ENCODE peak calls at places on chromosomes 11 and 22, in eight cellular contexts. One of them, this sample, is unnamed. For H3K27me3, the result is how much of the 10 kb centered on the place peaks cover.

GRCh38 chr22:50189849-50190181 is 4.1 kb downstream of the TRABD start:
- DNase-seq in CD8-positive, alpha-beta T cell: peak
- DNase-seq in sigmoid colon: no peak
- DNase-seq in MM.1S: peak
- DNase-seq in ascending aorta: no peak
- DNase-seq in fibroblast of lung: peak
- DNase-seq in CD4-positive, alpha-beta T cell: no peak
- DNase-seq in uterus: no peak
- DNase-seq in this sample: no peak

GRCh38 chr11:1852885-1853284 is at the start of gene LSP1:
- DNase-seq in uterus: no peak
- DNase-seq in CD8-positive, alpha-beta T cell: peak
- DNase-seq in fibroblast of lung: no peak
- DNase-seq in MM.1S: peak
- DNase-seq in CD4-positive, alpha-beta T cell: peak
- DNase-seq in ascending aorta: no peak
- DNase-seq in sigmoid colon: no peak
- DNase-seq in this sample: peak

GRCh38 chr22:28703436-28703835 is 23.8 kb upstream of the TTC28 start:
- DNase-seq in ascending aorta: no peak
- DNase-seq in sigmoid colon: no peak
- DNase-seq in fibroblast of lung: peak
- DNase-seq in CD4-positive, alpha-beta T cell: no peak
- DNase-seq in MM.1S: no peak
- DNase-seq in uterus: no peak
- DNase-seq in CD8-positive, alpha-beta T cell: no peak
- DNase-seq in this sample: no peak

GRCh38 chr11:14565845-14566244 is 45.7 kb upstream of the PSMA1 start:
- DNase-seq in CD4-positive, alpha-beta T cell: no peak
- DNase-seq in ascending aorta: no peak
- DNase-seq in sigmoid colon: no peak
- DNase-seq in CD8-positive, alpha-beta T cell: no peak
- DNase-seq in MM.1S: no peak
- DNase-seq in fibroblast of lung: no peak
- DNase-seq in uterus: no peak
- DNase-seq in this sample: no peak

GRCh38 chr11:134613646-134614045 is 201.6 kb upstream of the B3GAT1 start:
- DNase-seq in sigmoid colon: no peak
- DNase-seq in MM.1S: no peak
- DNase-seq in fibroblast of lung: no peak
- DNase-seq in uterus: no peak
- DNase-seq in CD8-positive, alpha-beta T cell: no peak
- DNase-seq in ascending aorta: no peak
- DNase-seq in CD4-positive, alpha-beta T cell: no peak
- DNase-seq in this sample: no peak

GRCh38 chr11:83862033-83862432 is 575.9 kb upstream of the CCDC90B start:
- DNase-seq in sigmoid colon: no peak
- DNase-seq in ascending aorta: no peak
- DNase-seq in CD8-positive, alpha-beta T cell: no peak
- DNase-seq in uterus: no peak
- DNase-seq in fibroblast of lung: no peak
- DNase-seq in CD4-positive, alpha-beta T cell: no peak
- DNase-seq in MM.1S: no peak
- DNase-seq in this sample: no peak

GRCh38 chr11:1728281-1728680 is 22.1 kb downstream of the IFITM10 start:
- DNase-seq in ascending aorta: no peak
- DNase-seq in CD8-positive, alpha-beta T cell: no peak
- DNase-seq in uterus: no peak
- DNase-seq in fibroblast of lung: no peak
- DNase-seq in sigmoid colon: no peak
- DNase-seq in MM.1S: no peak
- DNase-seq in CD4-positive, alpha-beta T cell: no peak
- DNase-seq in this sample: no peak

GRCh38 chr11:30454108-30454507 is 131.2 kb downstream of the ARL14EP start:
- DNase-seq in MM.1S: no peak
- DNase-seq in CD4-positive, alpha-beta T cell: no peak
- DNase-seq in fibroblast of lung: no peak
- DNase-seq in sigmoid colon: no peak
- DNase-seq in CD8-positive, alpha-beta T cell: no peak
- DNase-seq in uterus: no peak
- DNase-seq in ascending aorta: no peak
- DNase-seq in this sample: no peak

GRCh38 chr22:25393121-25393805 is 171.2 kb upstream of the GRK3 start:
- DNase-seq in uterus: no peak
- DNase-seq in CD4-positive, alpha-beta T cell: no peak
- DNase-seq in MM.1S: no peak
- DNase-seq in CD8-positive, alpha-beta T cell: no peak
- DNase-seq in fibroblast of lung: no peak
- DNase-seq in ascending aorta: no peak
- DNase-seq in sigmoid colon: no peak
- DNase-seq in this sample: no peak

GRCh38 chr11:91244921-91245320 is 979.7 kb upstream of the FAT3 start:
- DNase-seq in MM.1S: no peak
- DNase-seq in sigmoid colon: no peak
- DNase-seq in CD8-positive, alpha-beta T cell: no peak
- DNase-seq in ascending aorta: no peak
- DNase-seq in fibroblast of lung: no peak
- DNase-seq in uterus: no peak
- DNase-seq in CD4-positive, alpha-beta T cell: no peak
- DNase-seq in this sample: no peak

GRCh38 chr11:127105578-127105977 is 105.0 kb upstream of the KIRREL3 start:
- DNase-seq in MM.1S: no peak
- DNase-seq in sigmoid colon: no peak
- DNase-seq in CD8-positive, alpha-beta T cell: no peak
- DNase-seq in CD4-positive, alpha-beta T cell: no peak
- DNase-seq in ascending aorta: no peak
- DNase-seq in fibroblast of lung: no peak
- DNase-seq in uterus: no peak
- DNase-seq in this sample: no peak

GRCh38 chr22:48944433-48944755 is 883.3 kb downstream of the BRD1 start:
- DNase-seq in uterus: no peak
- DNase-seq in sigmoid colon: peak
- DNase-seq in CD8-positive, alpha-beta T cell: no peak
- DNase-seq in fibroblast of lung: no peak
- DNase-seq in MM.1S: no peak
- DNase-seq in CD4-positive, alpha-beta T cell: no peak
- DNase-seq in ascending aorta: no peak
- DNase-seq in this sample: no peak

GRCh38 chr11:18011633-18012313 is 1.1 kb downstream of the SERGEF start:
- DNase-seq in CD8-positive, alpha-beta T cell: no peak
- DNase-seq in ascending aorta: no peak
- DNase-seq in MM.1S: no peak
- DNase-seq in CD4-positive, alpha-beta T cell: peak
- DNase-seq in fibroblast of lung: no peak
- DNase-seq in sigmoid colon: no peak
- DNase-seq in uterus: no peak
- DNase-seq in this sample: no peak

GRCh38 chr11:108973402-108974119 is 308.7 kb downstream of the DDX10 start:
- DNase-seq in uterus: no peak
- DNase-seq in sigmoid colon: no peak
- DNase-seq in CD4-positive, alpha-beta T cell: no peak
- DNase-seq in fibroblast of lung: peak
- DNase-seq in ascending aorta: no peak
- DNase-seq in MM.1S: no peak
- DNase-seq in CD8-positive, alpha-beta T cell: no peak
- DNase-seq in this sample: no peak

GRCh38 chr11:79582434-79582833 is 141.6 kb upstream of the TENM4 start:
- DNase-seq in MM.1S: no peak
- DNase-seq in fibroblast of lung: no peak
- DNase-seq in ascending aorta: no peak
- DNase-seq in sigmoid colon: no peak
- DNase-seq in CD8-positive, alpha-beta T cell: no peak
- DNase-seq in uterus: no peak
- DNase-seq in CD4-positive, alpha-beta T cell: no peak
- DNase-seq in this sample: no peak

GRCh38 chr22:41598081-41598480 is 8.4 kb upstream of the PMM1 start:
- DNase-seq in CD8-positive, alpha-beta T cell: no peak
- DNase-seq in sigmoid colon: no peak
- DNase-seq in MM.1S: no peak
- DNase-seq in fibroblast of lung: peak
- DNase-seq in ascending aorta: no peak
- DNase-seq in CD4-positive, alpha-beta T cell: no peak
- DNase-seq in uterus: no peak
- DNase-seq in this sample: no peak

GRCh38 chr22:41608386-41608785 is 12.5 kb downstream of the DESI1 start:
- DNase-seq in sigmoid colon: no peak
- DNase-seq in MM.1S: no peak
- DNase-seq in ascending aorta: no peak
- DNase-seq in CD4-positive, alpha-beta T cell: no peak
- DNase-seq in CD8-positive, alpha-beta T cell: no peak
- DNase-seq in uterus: no peak
- DNase-seq in fibroblast of lung: no peak
- DNase-seq in this sample: no peak

GRCh38 chr22:41600976-41601375 is 11.3 kb upstream of the PMM1 start:
- DNase-seq in fibroblast of lung: no peak
- DNase-seq in sigmoid colon: no peak
- DNase-seq in CD8-positive, alpha-beta T cell: no peak
- DNase-seq in ascending aorta: no peak
- DNase-seq in CD4-positive, alpha-beta T cell: no peak
- DNase-seq in MM.1S: no peak
- DNase-seq in uterus: no peak
- DNase-seq in this sample: no peak

GRCh38 chr22:41598891-41599635 is 9.4 kb upstream of the PMM1 start:
- DNase-seq in CD4-positive, alpha-beta T cell: no peak
- DNase-seq in sigmoid colon: no peak
- DNase-seq in fibroblast of lung: no peak
- DNase-seq in uterus: no peak
- DNase-seq in MM.1S: no peak
- DNase-seq in CD8-positive, alpha-beta T cell: no peak
- DNase-seq in ascending aorta: no peak
- DNase-seq in this sample: no peak

GRCh38 chr22:41603873-41604332 is 14.3 kb upstream of the PMM1 start:
- DNase-seq in sigmoid colon: no peak
- DNase-seq in ascending aorta: no peak
- DNase-seq in CD8-positive, alpha-beta T cell: peak
- DNase-seq in fibroblast of lung: no peak
- DNase-seq in CD4-positive, alpha-beta T cell: peak
- DNase-seq in uterus: no peak
- DNase-seq in MM.1S: peak
- DNase-seq in this sample: peak
- H3K27me3 ChIP-seq in sigmoid colon: under half
- H3K27me3 ChIP-seq in ascending aorta: under half
- H3K27me3 ChIP-seq in CD8-positive, alpha-beta T cell: under half
- H3K27me3 ChIP-seq in fibroblast of lung: under half
- H3K27me3 ChIP-seq in CD4-positive, alpha-beta T cell: under half
- H3K27me3 ChIP-seq in uterus: under half
- H3K27me3 ChIP-seq in MM.1S: under half
- H3K27me3 ChIP-seq in this sample: under half

GRCh38 chr11:64764753-64765152 is 5.0 kb upstream of the PYGM start:
- DNase-seq in uterus: no peak
- DNase-seq in MM.1S: no peak
- DNase-seq in ascending aorta: no peak
- DNase-seq in CD8-positive, alpha-beta T cell: no peak
- DNase-seq in sigmoid colon: no peak
- DNase-seq in fibroblast of lung: no peak
- DNase-seq in CD4-positive, alpha-beta T cell: no peak
- DNase-seq in this sample: no peak
- H3K27ac ChIP-seq in uterus: no peak
- H3K27ac ChIP-seq in MM.1S: no peak
- H3K27ac ChIP-seq in ascending aorta: peak
- H3K27ac ChIP-seq in CD8-positive, alpha-beta T cell: peak
- H3K27ac ChIP-seq in sigmoid colon: peak
- H3K27ac ChIP-seq in fibroblast of lung: no peak
- H3K27ac ChIP-seq in CD4-positive, alpha-beta T cell: no peak
- H3K27ac ChIP-seq in this sample: peak

DNA sequence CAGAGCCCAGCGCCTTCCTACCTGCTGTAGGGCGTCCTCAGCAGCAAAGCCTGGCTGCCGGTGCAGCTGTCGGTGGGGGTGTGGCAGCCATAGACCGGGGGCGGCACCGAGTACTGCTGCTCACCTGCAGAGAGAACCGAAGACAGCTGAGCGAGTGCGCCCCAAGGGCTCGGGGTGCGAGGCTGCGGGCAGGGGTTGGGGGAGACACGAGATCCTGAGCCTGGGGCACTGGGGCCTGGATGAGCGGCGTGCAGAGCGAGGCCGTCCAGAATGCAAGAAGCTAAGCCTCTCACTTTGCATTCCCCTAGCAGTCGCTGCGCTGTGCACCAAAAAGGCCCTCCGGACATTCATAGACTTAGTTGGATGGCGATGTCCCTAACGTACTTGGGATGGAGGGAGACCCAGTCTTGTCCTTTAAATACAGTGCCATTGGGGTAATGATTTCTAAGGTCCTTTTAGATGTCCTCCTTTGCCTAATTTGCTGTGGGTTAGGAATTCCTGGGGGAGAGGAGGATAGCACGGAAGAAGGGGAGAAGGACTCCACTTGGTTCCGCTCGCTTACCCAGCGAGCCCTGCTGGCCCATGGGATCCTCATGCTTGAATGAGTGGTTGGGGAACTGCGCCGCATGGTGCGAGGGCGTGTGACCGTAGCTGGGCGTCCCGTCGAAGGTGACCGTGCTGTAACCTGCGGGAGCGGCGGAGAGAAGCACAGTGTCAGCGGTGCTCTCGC is 7.2 kb downstream of the WT1 start:
- DNase-seq in CD4-positive, alpha-beta T cell: no peak
- DNase-seq in fibroblast of lung: no peak
- DNase-seq in ascending aorta: no peak
- DNase-seq in CD8-positive, alpha-beta T cell: no peak
- DNase-seq in sigmoid colon: no peak
- DNase-seq in uterus: no peak
- DNase-seq in MM.1S: no peak
- DNase-seq in this sample: no peak
- H3K27me3 ChIP-seq in CD4-positive, alpha-beta T cell: half or more
- H3K27me3 ChIP-seq in fibroblast of lung: half or more
- H3K27me3 ChIP-seq in ascending aorta: under half
- H3K27me3 ChIP-seq in CD8-positive, alpha-beta T cell: under half
- H3K27me3 ChIP-seq in sigmoid colon: under half
- H3K27me3 ChIP-seq in uterus: under half
- H3K27me3 ChIP-seq in MM.1S: under half
- H3K27me3 ChIP-seq in this sample: under half

GRCh38 chr22:37505989-37506388 is 13.2 kb downstream of the CARD10 start:
- DNase-seq in sigmoid colon: no peak
- DNase-seq in CD8-positive, alpha-beta T cell: no peak
- DNase-seq in uterus: no peak
- DNase-seq in CD4-positive, alpha-beta T cell: no peak
- DNase-seq in MM.1S: no peak
- DNase-seq in ascending aorta: no peak
- DNase-seq in fibroblast of lung: no peak
- DNase-seq in this sample: no peak

GRCh38 chr22:37503183-37503683 is 16.0 kb downstream of the CARD10 start:
- DNase-seq in ascending aorta: no peak
- DNase-seq in CD4-positive, alpha-beta T cell: no peak
- DNase-seq in uterus: no peak
- DNase-seq in fibroblast of lung: no peak
- DNase-seq in CD8-positive, alpha-beta T cell: no peak
- DNase-seq in sigmoid colon: no peak
- DNase-seq in MM.1S: no peak
- DNase-seq in this sample: no peak

GRCh38 chr22:37505565-37505964 is 13.7 kb downstream of the CARD10 start:
- DNase-seq in ascending aorta: no peak
- DNase-seq in uterus: no peak
- DNase-seq in CD8-positive, alpha-beta T cell: no peak
- DNase-seq in fibroblast of lung: no peak
- DNase-seq in sigmoid colon: no peak
- DNase-seq in MM.1S: no peak
- DNase-seq in CD4-positive, alpha-beta T cell: no peak
- DNase-seq in this sample: no peak

GRCh38 chr22:37503850-37504249 is 15.4 kb downstream of the CARD10 start:
- DNase-seq in fibroblast of lung: no peak
- DNase-seq in uterus: peak
- DNase-seq in ascending aorta: no peak
- DNase-seq in sigmoid colon: no peak
- DNase-seq in CD8-positive, alpha-beta T cell: no peak
- DNase-seq in MM.1S: no peak
- DNase-seq in CD4-positive, alpha-beta T cell: no peak
- DNase-seq in this sample: no peak

GRCh38 chr22:37504964-37505363 is 14.3 kb downstream of the CARD10 start:
- DNase-seq in ascending aorta: no peak
- DNase-seq in fibroblast of lung: no peak
- DNase-seq in uterus: no peak
- DNase-seq in CD8-positive, alpha-beta T cell: no peak
- DNase-seq in sigmoid colon: no peak
- DNase-seq in MM.1S: no peak
- DNase-seq in CD4-positive, alpha-beta T cell: no peak
- DNase-seq in this sample: no peak
- H3K27ac ChIP-seq in ascending aorta: no peak
- H3K27ac ChIP-seq in fibroblast of lung: no peak
- H3K27ac ChIP-seq in uterus: no peak
- H3K27ac ChIP-seq in CD8-positive, alpha-beta T cell: no peak
- H3K27ac ChIP-seq in sigmoid colon: no peak
- H3K27ac ChIP-seq in MM.1S: no peak
- H3K27ac ChIP-seq in CD4-positive, alpha-beta T cell: no peak
- H3K27ac ChIP-seq in this sample: no peak